ENCODE peak calls at places on chromosomes 13 and 19, in eight cellular contexts. T, D, E, Y, J, G, C and V are unnamed samples.

GRCh38 chr19:58409010-58409790 is 751 bp downstream of the ZNF584 start:
- DNase-seq in T (no peak), D (no peak), E (no peak), Y (no peak), J (no peak), G (no peak), C (peak; percentile 37), V (no peak)

GRCh38 chr13:68697551-68697950 is 1410.1 kb upstream of the ATXN8OS start:
- DNase-seq in T (no peak), D (no peak), E (no peak), Y (no peak), J (no peak), G (no peak), C (no peak), V (peak; percentile 1)

GRCh38 chr13:51330741-51331140 is 8.8 kb upstream of the SERPINE3 start:
- DNase-seq in T (no peak), D (no peak), E (no peak), Y (no peak), J (no peak), G (peak; percentile 23), C (no peak), V (no peak)

GRCh38 chr19:41223431-41224234 is 4.6 kb downstream of the AXL start:
- DNase-seq in T (peak; percentile 59), D (no peak), E (no peak), Y (no peak), J (no peak), G (peak; percentile 68), C (peak; percentile 95), V (peak; percentile 88)

GRCh38 chr19:10520652-10521318 is 3.5 kb upstream of the S1PR5 start:
- DNase-seq in T (no peak), D (no peak), E (no peak), Y (no peak), J (no peak), G (no peak), C (no peak), V (no peak)

GRCh38 chr19:2253106-2254051 is 2.8 kb downstream of the JSRP1 start:
- DNase-seq in T (no peak), D (no peak), E (peak; percentile 78), Y (peak; percentile 56), J (no peak), G (no peak), C (no peak), V (no peak)

GRCh38 chr19:55212447-55212846 is 3.1 kb upstream of the PTPRH start:
- DNase-seq in T (no peak), D (no peak), E (peak; percentile 87), Y (no peak), J (no peak), G (no peak), C (peak; percentile 54), V (no peak)

GRCh38 chr19:755063-755462 is 4.2 kb downstream of the MISP start:
- DNase-seq in T (no peak), D (no peak), E (no peak), Y (no peak), J (no peak), G (no peak), C (no peak), V (no peak)

GRCh38 chr13:42876810-42877550 is 95.6 kb downstream of the FAM216B start:
- DNase-seq in T (no peak), D (no peak), E (no peak), Y (no peak), J (no peak), G (peak; percentile 69), C (peak; percentile 63), V (no peak)

GRCh38 chr13:79625517-79625916 is 144.6 kb downstream of the NDFIP2 start:
- DNase-seq in T (no peak), D (no peak), E (no peak), Y (no peak), J (no peak), G (no peak), C (no peak), V (no peak)

GRCh38 chr13:94726425-94726824 is 14.1 kb upstream of the SOX21 start:
- DNase-seq in T (no peak), D (no peak), E (no peak), Y (no peak), J (no peak), G (no peak), C (no peak), V (no peak)

GRCh38 chr19:38784224-38784623 is 4.8 kb upstream of the LGALS7B start:
- DNase-seq in T (no peak), D (no peak), E (no peak), Y (no peak), J (no peak), G (peak; percentile 74), C (no peak), V (no peak)

GRCh38 chr19:3698386-3698950 is 1.8 kb downstream of the PIP5K1C start:
- DNase-seq in T (no peak), D (no peak), E (no peak), Y (no peak), J (no peak), G (peak; percentile 47), C (no peak), V (no peak)

GRCh38 chr19:10587839-10588150 is 683 bp upstream of the AP1M2 start:
- DNase-seq in T (no peak), D (no peak), E (no peak), Y (no peak), J (no peak), G (no peak), C (no peak), V (no peak)

DNA sequence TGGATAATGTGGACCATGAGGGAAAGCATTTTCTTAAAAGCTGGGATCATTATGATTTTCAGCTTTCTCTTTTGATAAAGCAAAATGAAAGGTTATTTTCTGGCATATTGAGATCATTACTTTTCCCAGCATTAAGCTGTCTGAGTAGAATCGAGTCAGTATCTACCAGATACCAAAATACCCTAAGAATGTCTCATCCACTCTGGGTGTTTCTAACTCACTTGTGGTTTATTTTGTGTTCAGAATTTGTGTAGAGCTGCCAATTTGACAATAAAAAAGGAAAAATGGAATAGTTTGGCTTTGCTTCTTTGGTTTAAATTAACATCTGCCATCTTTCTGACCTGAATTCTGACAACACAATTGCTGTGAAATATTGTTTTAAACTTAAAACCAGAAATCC is 438.7 kb upstream of the ARGLU1 start:
- DNase-seq in T (no peak), D (no peak), E (no peak), Y (no peak), J (no peak), G (no peak), C (no peak), V (no peak)
- H3K4me3 ChIP-seq in T (no peak overlapping the region), D (no peak overlapping the region), E (no peak overlapping the region), Y (no peak overlapping the region), J (no peak overlapping the region), G (no peak overlapping the region), C (no peak overlapping the region), V (no peak overlapping the region)

GRCh38 chr19:52585101-52585500 is 15.0 kb downstream of the ZNF701 start:
- DNase-seq in T (no peak), D (no peak), E (no peak), Y (no peak), J (no peak), G (no peak), C (no peak), V (no peak)
- H3K4me3 ChIP-seq in T (no peak overlapping the region), D (peak overlapping the region; percentile 48), E (no peak overlapping the region), Y (no peak overlapping the region), J (no peak overlapping the region), G (peak overlapping the region; percentile 18), C (no peak overlapping the region), V (no peak overlapping the region)

DNA sequence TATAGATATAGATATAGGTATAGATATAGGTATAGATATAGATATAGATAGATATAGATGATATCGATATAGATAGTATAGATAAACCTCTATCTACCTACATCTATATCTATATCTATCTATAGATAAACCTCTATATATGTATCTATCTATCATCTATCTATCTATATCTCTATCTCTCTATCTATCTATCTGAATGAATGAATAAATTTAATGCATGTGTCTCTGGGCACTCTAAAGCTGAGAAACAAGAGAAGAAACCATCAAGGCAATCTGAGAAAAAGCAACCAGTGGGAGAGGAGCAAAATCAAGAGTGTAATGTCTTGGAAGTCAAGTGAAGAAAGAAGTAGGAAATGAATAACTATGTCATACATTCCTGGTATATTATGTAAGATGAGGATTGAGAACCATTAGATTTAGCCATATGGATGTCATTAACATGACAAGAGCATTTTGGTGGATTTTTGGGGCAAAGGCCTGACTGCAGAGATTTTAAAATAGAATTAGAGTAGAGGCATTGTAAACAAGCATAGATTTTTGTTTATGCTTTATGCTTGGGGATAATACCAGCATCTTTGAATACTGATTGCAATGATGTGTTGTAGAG is 1262.7 kb upstream of the MIR17HG start:
- DNase-seq in T (no peak), D (no peak), E (no peak), Y (no peak), J (no peak), G (no peak), C (no peak), V (no peak)
- H3K4me3 ChIP-seq in T (no peak overlapping the region), D (no peak overlapping the region), E (no peak overlapping the region), Y (no peak overlapping the region), J (no peak overlapping the region), G (no peak overlapping the region), C (no peak overlapping the region), V (no peak overlapping the region)

GRCh38 chr19:48715276-48715675 is 4.2 kb downstream of the MAMSTR start:
- DNase-seq in T (no peak), D (no peak), E (no peak), Y (no peak), J (peak; percentile 58), G (no peak), C (no peak), V (no peak)
- H3K4me3 ChIP-seq in T (peak overlapping the region; percentile 66), D (peak overlapping the region; percentile 77), E (peak overlapping the region; percentile 74), Y (no peak overlapping the region), J (peak overlapping the region; percentile 40), G (peak overlapping the region; percentile 67), C (no peak overlapping the region), V (no peak overlapping the region)

DNA sequence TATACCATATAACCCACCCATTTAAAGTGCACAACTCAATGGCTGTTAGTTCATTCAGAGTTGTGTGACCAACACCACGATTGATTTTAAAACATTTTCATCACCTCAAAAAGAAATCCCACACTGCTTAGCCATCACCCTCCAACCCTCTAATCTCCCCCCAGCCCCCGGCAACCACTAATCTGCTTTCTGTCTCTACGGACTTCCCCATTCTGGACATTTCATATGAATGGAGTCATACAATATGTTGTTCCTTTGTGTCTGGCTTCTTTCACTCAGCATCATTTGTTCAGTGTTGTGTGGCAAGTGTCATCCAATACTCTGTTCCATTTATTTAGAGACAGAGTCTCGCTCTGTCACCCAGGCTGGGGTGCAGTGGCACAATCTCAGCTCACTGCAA is 4.0 kb upstream of the PNMA8B start:
- DNase-seq in T (no peak), D (no peak), E (no peak), Y (no peak), J (no peak), G (no peak), C (no peak), V (no peak)
- H3K4me3 ChIP-seq in T (no peak overlapping the region), D (no peak overlapping the region), E (no peak overlapping the region), Y (no peak overlapping the region), J (no peak overlapping the region), G (no peak overlapping the region), C (no peak overlapping the region), V (no peak overlapping the region)